ENCODE peak calls at places on chromosomes 7 and 10, in six cellular contexts. Q is fibroblast of the aortic adventitia, Z is left ventricle myocardium inferior, P is HepG2, M is keratinocyte, S is DND-41. I is an unnamed sample.

GRCh38 chr7:101978683-101979082 is 161.3 kb downstream of the CUX1 start:
- DNase-seq in Z (no peak), P (no peak), S (no peak), M (no peak), Q (no peak), I (no peak)

GRCh38 chr10:22246680-22247391 is 29.0 kb upstream of the EBLN1 start:
- DNase-seq in S (no peak), M (peak; percentile 95), Z (no peak), P (peak; percentile 13), Q (peak; percentile 96), I (no peak)

GRCh38 chr7:31110331-31111108 is 58.4 kb downstream of the ADCYAP1R1 start:
- DNase-seq in S (no peak), Q (no peak), Z (no peak), P (no peak), M (no peak), I (no peak)

GRCh38 chr7:74026406-74027123 is 1.4 kb upstream of the ELN start:
- DNase-seq in P (peak; percentile 24), M (no peak), Q (peak; percentile 75), Z (peak; percentile 83), S (peak; percentile 69), I (peak; percentile 56)

GRCh38 chr7:40234046-40234445 is 99.2 kb downstream of the SUGCT start:
- DNase-seq in P (no peak), S (peak; percentile 21), Z (no peak), M (no peak), Q (no peak), I (peak; percentile 51)

GRCh38 chr7:153476166-153476565 is 576.0 kb upstream of the DPP6 start:
- DNase-seq in S (no peak), P (no peak), Q (no peak), Z (no peak), M (no peak), I (no peak)

GRCh38 chr7:31550432-31550831 is 36.5 kb downstream of the ITPRID1 start:
- DNase-seq in M (no peak), S (no peak), P (no peak), Z (no peak), Q (no peak), I (no peak)

GRCh38 chr10:25804505-25804904 is 129.5 kb upstream of the MYO3A start:
- DNase-seq in S (no peak), Z (no peak), M (no peak), P (no peak), Q (no peak), I (no peak)

GRCh38 chr7:78396190-78396589 is 597.6 kb downstream of the PHTF2 start:
- DNase-seq in M (no peak), Z (no peak), Q (no peak), S (no peak), P (no peak), I (no peak)

GRCh38 chr7:22653981-22654380 is 73.0 kb upstream of the IL6 start:
- DNase-seq in M (no peak), Q (no peak), Z (no peak), P (no peak), S (no peak), I (no peak)

GRCh38 chr7:139591550-139592195 is 68.2 kb downstream of the CLEC2L start:
- DNase-seq in Z (no peak), P (no peak), M (no peak), S (no peak), Q (no peak), I (no peak)

GRCh38 chr10:13815766-13816165 is 229.0 kb downstream of the PRPF18 start:
- DNase-seq in S (no peak), Q (peak; percentile 64), Z (no peak), P (no peak), M (no peak), I (no peak)

GRCh38 chr7:24882989-24883631 is 96.9 kb downstream of the OSBPL3 start:
- DNase-seq in Z (peak; percentile 69), Q (peak; percentile 86), P (no peak), M (no peak), S (no peak), I (no peak)

GRCh38 chr10:25530306-25530705 is 355.5 kb downstream of the GPR158 start:
- DNase-seq in P (no peak), M (no peak), Q (no peak), Z (no peak), S (no peak), I (no peak)

GRCh38 chr10:90732581-90732980 is 125.3 kb downstream of the HTR7 start:
- DNase-seq in Q (no peak), P (no peak), M (no peak), S (no peak), Z (no peak), I (peak; percentile 57)

GRCh38 chr7:74300951-74301350 is 11.7 kb downstream of the CLIP2 start:
- DNase-seq in P (no peak), Q (no peak), M (no peak), Z (no peak), S (no peak), I (no peak)

GRCh38 chr10:3780766-3781457 is 4.1 kb downstream of the KLF6 start:
- DNase-seq in Z (no peak), M (no peak), P (no peak), Q (peak; percentile 48), S (no peak), I (no peak)

GRCh38 chr10:33337335-33337854 is 2.9 kb upstream of the NRP1 start:
- DNase-seq in Z (peak; percentile 31), M (no peak), P (no peak), S (no peak), Q (peak; percentile 93), I (no peak)

GRCh38 chr7:894164-894867 is 18.0 kb downstream of the GET4 start:
- DNase-seq in P (no peak), Z (no peak), M (no peak), S (no peak), Q (no peak), I (no peak)

GRCh38 chr7:154183482-154183881 is 131.3 kb downstream of the DPP6 start:
- DNase-seq in M (no peak), P (no peak), Q (no peak), S (no peak), Z (no peak), I (no peak)

GRCh38 chr10:70582793-70583700 is 19.5 kb downstream of the PRF1 start:
- DNase-seq in M (no peak), Z (no peak), Q (no peak), P (no peak), S (no peak), I (no peak)

GRCh38 chr10:97412891-97413304 is 11.8 kb upstream of the RRP12 start:
- DNase-seq in P (peak; percentile 52), S (no peak), Q (no peak), M (peak; percentile 87), Z (no peak), I (peak; percentile 33)

GRCh38 chr7:159012353-159013069 is 132.2 kb downstream of the VIPR2 start:
- DNase-seq in S (no peak), Z (peak; percentile 84), M (no peak), Q (no peak), P (no peak), I (no peak)

GRCh38 chr7:81186691-81187090 is 267.8 kb upstream of the SEMA3C start:
- DNase-seq in S (no peak), Z (no peak), P (no peak), M (no peak), Q (peak; percentile 92), I (no peak)

GRCh38 chr10:3889961-3890522 is 105.0 kb upstream of the KLF6 start:
- DNase-seq in Z (no peak), M (no peak), P (peak; percentile 99), Q (peak; percentile 77), S (no peak), I (no peak)

GRCh38 chr10:36681751-36682633 is 443.4 kb upstream of the ANKRD30A start:
- DNase-seq in Z (no peak), P (peak; percentile 3), Q (peak; percentile 31), S (no peak), M (no peak), I (no peak)

GRCh38 chr7:137443616-137444015 is 100.1 kb upstream of the PTN start:
- DNase-seq in S (no peak), M (no peak), Q (peak; percentile 84), P (no peak), Z (no peak), I (no peak)

GRCh38 chr7:21071570-21071969 is 284.9 kb upstream of the SP8 start:
- DNase-seq in P (no peak), Z (no peak), S (no peak), M (no peak), Q (no peak), I (no peak)

GRCh38 chr7:13508586-13508985 is 480.9 kb downstream of the ETV1 start:
- DNase-seq in M (no peak), Z (no peak), S (no peak), Q (no peak), P (no peak), I (no peak)

GRCh38 chr7:82530361-82530760 is 86.8 kb upstream of the CACNA2D1 start:
- DNase-seq in Z (no peak), P (no peak), M (no peak), Q (peak; percentile 50), S (no peak), I (no peak)

GRCh38 chr10:20007426-20007825 is 191.2 kb downstream of the PLXDC2 start:
- DNase-seq in S (no peak), P (no peak), M (no peak), Z (no peak), Q (peak; percentile 33), I (no peak)

DNA sequence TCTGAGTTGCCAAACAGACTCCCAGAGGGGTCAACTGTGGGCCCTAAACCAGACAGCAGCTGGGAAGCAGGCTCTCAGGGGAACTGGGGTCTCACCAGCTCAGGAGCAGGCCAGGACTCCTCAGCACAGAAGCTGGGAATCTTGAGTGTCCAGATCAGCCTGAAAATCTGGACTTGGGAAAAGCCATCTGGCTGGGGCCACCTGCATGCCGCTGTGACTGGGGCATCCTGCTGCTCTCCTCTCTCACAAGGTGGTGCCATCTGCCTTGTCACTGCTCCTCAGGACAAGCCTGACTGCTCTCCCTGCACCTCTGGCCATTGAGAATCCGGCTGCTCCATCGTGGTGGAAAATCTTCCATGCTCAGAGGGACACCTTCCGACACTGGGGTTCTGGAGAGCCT is 141.3 kb downstream of the PLPP4 start:
- DNase-seq in M (no peak), Q (no peak), Z (no peak), S (no peak), P (no peak), I (no peak)
- TF ChIP-seq CTCF in M (no peak), Q (no peak), Z (no peak), S (no peak), P (peak; percentile 31), I (no peak)

GRCh38 chr10:6313107-6313895 is 110.6 kb downstream of the PFKFB3 start:
- DNase-seq in Z (no peak), Q (no peak), P (no peak), S (no peak), M (no peak), I (no peak)
- H3K4me3 ChIP-seq in Z (no peak overlapping the region), Q (no peak overlapping the region), P (no peak overlapping the region), S (no peak overlapping the region), M (no peak overlapping the region), I (no peak overlapping the region)

DNA sequence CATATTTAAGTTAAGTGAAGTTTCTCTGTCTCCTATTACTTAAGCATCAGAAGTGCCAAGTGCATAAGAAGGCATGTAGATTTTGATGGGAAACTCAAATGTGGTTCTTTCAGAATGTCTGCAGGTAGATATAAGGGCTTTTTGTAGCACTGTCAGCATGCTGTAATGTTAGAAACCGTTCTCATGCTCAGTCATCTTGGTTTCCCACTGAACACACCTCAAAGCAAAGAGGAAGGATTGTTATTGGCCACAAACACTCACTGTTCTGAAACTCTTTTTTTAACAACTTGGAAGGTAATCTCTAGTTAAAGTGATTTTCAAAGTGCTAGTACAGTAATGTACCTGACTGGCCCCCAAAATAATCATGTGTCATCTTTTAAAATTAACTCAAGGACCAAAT is 126.0 kb downstream of the AASS start:
- DNase-seq in P (no peak), Z (no peak), S (no peak), M (no peak), Q (no peak), I (no peak)
- TF ChIP-seq CTCF in P (no peak), Z (no peak), S (no peak), M (no peak), Q (no peak), I (no peak)

GRCh38 chr10:5628366-5628765 is 38.0 kb downstream of the ASB13 start:
- DNase-seq in M (no peak), Z (no peak), P (no peak), S (no peak), Q (peak; percentile 83), I (no peak)
- H3K4me3 ChIP-seq in M (no peak overlapping the region), Z (peak overlapping the region; percentile 50), P (peak overlapping the region; percentile 24), S (no peak overlapping the region), Q (peak overlapping the region; percentile 62), I (no peak overlapping the region)